ENCODE peak calls at places on chromosomes 6 and 20, in five cellular contexts. C, L, D, O and G are unnamed samples.

GRCh38 chr20:841568-842546 is 8.3 kb downstream of the FAM110A start:
- DNase-seq in C (no peak), L (no peak), D (no peak), O (no peak), G (no peak)

GRCh38 chr6:37029249-37029959 is 23.9 kb downstream of the FGD2 start:
- DNase-seq in C (peak), L (peak), D (peak), O (peak), G (peak)

GRCh38 chr6:148239777-148240462 is 102.7 kb upstream of the SASH1 start:
- DNase-seq in C (no peak), L (no peak), D (no peak), O (no peak), G (no peak)

GRCh38 chr6:113936093-113936934 is 34.6 kb downstream of the HDAC2 start:
- DNase-seq in C (peak), L (peak), D (peak), O (peak), G (peak)

GRCh38 chr6:62978920-62979319 is 232.3 kb upstream of the FKBP1C start:
- DNase-seq in C (no peak), L (no peak), D (no peak), O (no peak), G (no peak)

GRCh38 chr6:86723729-86724128 is 213.6 kb upstream of the HTR1E start:
- DNase-seq in C (no peak), L (no peak), D (no peak), O (no peak), G (no peak)

GRCh38 chr20:42179768-42180167 is 561.6 kb upstream of the CHD6 start:
- DNase-seq in C (peak), L (no peak), D (peak), O (no peak), G (no peak)

GRCh38 chr6:124984668-124985338 is 22.6 kb downstream of the RNF217 start:
- DNase-seq in C (no peak), L (no peak), D (no peak), O (peak), G (peak)

GRCh38 chr6:39729945-39730344 is 4.7 kb upstream of the KIF6 start:
- DNase-seq in C (no peak), L (peak), D (no peak), O (no peak), G (no peak)

GRCh38 chr6:118776607-118777549 is 117.1 kb upstream of the ASF1A start:
- DNase-seq in C (peak), L (peak), D (peak), O (peak), G (peak)

GRCh38 chr6:78962458-78962857 is 95.1 kb downstream of the IRAK1BP1 start:
- DNase-seq in C (no peak), L (peak), D (no peak), O (no peak), G (no peak)

GRCh38 chr20:51158226-51158625 is 135.3 kb upstream of the KCNG1 start:
- DNase-seq in C (no peak), L (no peak), D (no peak), O (no peak), G (no peak)

GRCh38 chr20:8901237-8902025 is 167.5 kb upstream of the PLCB4 start:
- DNase-seq in C (no peak), L (no peak), D (no peak), O (peak), G (no peak)

GRCh38 chr6:67287566-67287965 is 1347.5 kb upstream of the ADGRB3 start:
- DNase-seq in C (no peak), L (no peak), D (no peak), O (no peak), G (no peak)

GRCh38 chr20:44038681-44039123 is 124.0 kb downstream of the TOX2 start:
- DNase-seq in C (no peak), L (peak), D (no peak), O (no peak), G (no peak)

GRCh38 chr20:64160536-64161495 is 3.4 kb upstream of the MYT1 start:
- DNase-seq in C (peak), L (no peak), D (no peak), O (no peak), G (no peak)

GRCh38 chr20:44247676-44248419 is 740 bp downstream of the GDAP1L1 start:
- DNase-seq in C (peak), L (peak), D (peak), O (peak), G (peak)

GRCh38 chr6:152948150-152948768 is 34.6 kb downstream of the FBXO5 start:
- DNase-seq in C (peak), L (peak), D (peak), O (peak), G (peak)

GRCh38 chr6:701215-701614 is 8.3 kb upstream of the EXOC2 start:
- DNase-seq in C (no peak), L (peak), D (no peak), O (no peak), G (no peak)

GRCh38 chr6:2940851-2941250 is 30.5 kb downstream of the SERPINB6 start:
- DNase-seq in C (no peak), L (no peak), D (no peak), O (no peak), G (no peak)

GRCh38 chr6:2945069-2945452 is 26.3 kb downstream of the SERPINB6 start:
- DNase-seq in C (no peak), L (no peak), D (no peak), O (no peak), G (peak)

GRCh38 chr6:2942916-2943563 is 28.3 kb downstream of the SERPINB6 start:
- DNase-seq in C (no peak), L (no peak), D (peak), O (no peak), G (no peak)

GRCh38 chr6:2944405-2945068 is 26.8 kb downstream of the SERPINB6 start:
- DNase-seq in C (no peak), L (no peak), D (no peak), O (no peak), G (no peak)

DNA sequence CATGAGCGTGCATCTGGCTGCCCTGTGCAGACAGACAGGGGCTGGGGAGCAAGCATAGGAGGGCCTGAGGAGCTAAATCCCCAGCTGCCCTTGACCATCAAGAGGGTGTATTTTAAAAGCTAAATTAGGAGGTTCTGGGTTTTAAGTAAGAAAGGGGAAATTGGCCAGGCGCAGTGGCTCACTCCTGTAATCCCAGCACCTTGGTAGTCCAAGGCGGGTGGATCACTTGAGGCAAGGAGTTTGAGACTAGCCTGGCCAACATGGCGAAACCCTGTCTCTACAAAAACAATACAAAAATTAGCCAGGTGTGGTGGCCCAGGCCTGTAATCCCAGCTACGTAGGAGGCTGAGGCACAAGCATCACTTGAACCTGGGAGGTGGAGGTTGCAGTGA is 27.8 kb downstream of the SERPINB6 start:
- DNase-seq in C (no peak), L (no peak), D (no peak), O (no peak), G (no peak)
- H2AFZ ChIP-seq in C (no peak), L (no peak), D (no peak), O (no peak), G (no peak)

GRCh38 chr6:14814016-14814415 is 431.9 kb upstream of the JARID2 start:
- DNase-seq in C (no peak), L (no peak), D (no peak), O (no peak), G (no peak)
- H2AFZ ChIP-seq in C (no peak), L (no peak), D (no peak), O (no peak), G (no peak)

DNA sequence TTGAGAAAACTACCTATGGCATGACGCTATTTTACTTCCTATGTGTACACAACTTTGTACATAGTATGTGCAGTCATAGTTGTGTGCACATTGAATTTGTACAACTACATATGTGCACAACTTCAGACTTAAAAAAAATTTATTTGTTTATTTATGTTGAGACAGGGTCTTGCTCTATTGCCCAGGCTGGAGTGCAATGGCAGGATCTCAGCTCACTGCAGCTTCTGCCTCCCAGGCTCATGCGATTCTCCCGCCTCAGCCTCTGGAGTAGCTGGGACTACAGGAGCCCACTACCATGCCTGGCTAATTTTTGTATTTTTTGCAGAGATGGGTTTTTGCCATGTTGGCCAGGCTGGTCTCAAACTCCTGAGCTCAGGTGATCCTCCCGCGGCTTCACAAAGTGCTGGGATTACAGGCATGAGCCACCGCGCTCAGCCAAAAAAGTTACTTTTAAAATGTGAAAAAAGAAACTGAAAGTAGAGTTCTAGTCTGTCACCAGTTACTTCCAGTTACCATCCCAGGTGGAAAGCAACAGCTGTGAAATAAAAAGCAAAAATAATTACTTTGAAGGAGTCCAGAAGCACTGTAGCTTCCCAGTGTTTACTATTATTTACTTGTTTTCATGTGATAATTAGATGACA is 1.7 kb upstream of the ZKSCAN8 start:
- DNase-seq in C (no peak), L (no peak), D (peak), O (no peak), G (no peak)
- H2AFZ ChIP-seq in C (no peak), L (no peak), D (peak), O (no peak), G (peak)

DNA sequence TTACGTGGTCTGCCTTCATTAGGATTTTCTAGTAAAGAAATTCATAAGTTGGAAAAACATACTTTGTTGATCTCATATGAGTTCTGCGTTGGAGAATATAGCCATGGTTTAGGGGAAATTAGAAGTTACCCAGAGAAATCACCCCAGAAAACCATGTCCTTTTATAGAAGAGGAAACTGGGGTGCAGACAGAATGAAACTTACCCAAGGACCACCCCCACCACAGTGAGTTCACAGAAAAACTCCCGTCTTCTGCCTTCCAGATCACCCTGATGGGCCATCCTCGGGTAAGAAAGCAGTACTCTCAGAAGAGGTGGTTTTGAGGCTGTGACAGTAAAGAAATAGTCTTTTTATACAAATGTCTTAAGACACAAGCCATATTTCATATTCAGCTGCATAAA is 25.1 kb upstream of the MAFB start:
- DNase-seq in C (no peak), L (no peak), D (no peak), O (no peak), G (no peak)
- H2AFZ ChIP-seq in C (no peak), L (no peak), D (no peak), O (no peak), G (no peak)

GRCh38 chr20:49319204-49319809 is 41.5 kb upstream of the ZNFX1 start:
- DNase-seq in C (no peak), L (no peak), D (no peak), O (no peak), G (no peak)
- H2AFZ ChIP-seq in C (no peak), L (peak), D (no peak), O (no peak), G (no peak)

DNA sequence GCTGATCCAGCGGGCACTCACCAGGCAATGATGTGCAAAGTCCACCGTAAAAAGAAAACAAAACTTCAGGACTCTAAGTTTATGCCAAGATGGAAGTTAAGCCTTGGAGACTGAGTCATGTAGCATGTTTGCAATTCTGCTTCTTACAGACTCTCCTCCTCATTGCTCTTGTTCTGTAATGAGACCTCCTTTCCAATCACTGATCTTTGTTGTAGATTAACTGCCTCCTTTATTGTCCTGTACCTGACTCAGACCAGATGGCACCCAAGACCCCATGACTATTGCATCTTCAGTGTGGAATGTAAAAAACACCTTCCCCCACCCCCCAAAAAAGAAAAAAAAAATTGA is 11.2 kb downstream of the NEU1 start:
- DNase-seq in C (no peak), L (no peak), D (no peak), O (peak), G (no peak)
- H2AFZ ChIP-seq in C (peak), L (no peak), D (no peak), O (no peak), G (no peak)

GRCh38 chr6:31120151-31120915 is at the start of gene CDSN:
- DNase-seq in C (no peak), L (no peak), D (no peak), O (no peak), G (no peak)
- H2AFZ ChIP-seq in C (no peak), L (no peak), D (no peak), O (no peak), G (no peak)

GRCh38 chr6:147099974-147100373 is 104.2 kb upstream of the STXBP5 start:
- DNase-seq in C (no peak), L (no peak), D (no peak), O (peak), G (no peak)
- H2AFZ ChIP-seq in C (no peak), L (peak), D (no peak), O (no peak), G (no peak)